ENCODE peak calls at places on chromosomes 7 and 10, in eight cellular contexts. Z, A, S, H, T, Q, L and O are unnamed samples.

GRCh38 chr7:137325927-137326326 is 17.6 kb downstream of the PTN start:
- DNase-seq in Z (no peak), L (no peak), H (no peak), A (no peak), S (no peak), T (no peak), Q (no peak), O (no peak)

GRCh38 chr7:157522954-157523353 is 186.2 kb downstream of the DNAJB6 start:
- DNase-seq in Z (no peak), T (no peak), H (peak; percentile 13), L (no peak), S (no peak), Q (no peak), A (no peak), O (peak; percentile 3)

GRCh38 chr7:85710960-85711359 is 524.1 kb upstream of the SEMA3D start:
- DNase-seq in S (no peak), Q (no peak), H (no peak), Z (no peak), A (no peak), L (no peak), T (no peak), O (no peak)

GRCh38 chr7:69638674-69639073 is 40.4 kb downstream of the AUTS2 start:
- DNase-seq in T (no peak), Q (no peak), Z (no peak), S (no peak), L (no peak), A (no peak), H (no peak), O (no peak)

GRCh38 chr10:104104926-104105325 is 17.0 kb upstream of the SFR1 start:
- DNase-seq in H (no peak), L (no peak), S (no peak), Q (no peak), Z (no peak), A (no peak), T (no peak), O (no peak)

GRCh38 chr10:49071221-49071761 is 44.0 kb downstream of the VSTM4 start:
- DNase-seq in Z (no peak), H (no peak), L (no peak), T (no peak), S (no peak), Q (no peak), A (peak; percentile 71), O (peak; percentile 89)

GRCh38 chr10:66941491-66941890 is 15.7 kb downstream of the LRRTM3 start:
- DNase-seq in A (no peak), T (no peak), H (no peak), Q (no peak), L (no peak), S (no peak), Z (no peak), O (peak; percentile 66)

GRCh38 chr10:33566001-33566400 is 231.5 kb upstream of the NRP1 start:
- DNase-seq in H (no peak), T (no peak), L (no peak), S (no peak), A (no peak), Q (no peak), Z (no peak), O (no peak)

GRCh38 chr7:26525413-26526287 is 234.0 kb downstream of the SNX10 start:
- DNase-seq in L (no peak), S (no peak), Q (peak; percentile 28), Z (no peak), H (no peak), T (no peak), A (no peak), O (no peak)

GRCh38 chr7:100374601-100375000 is 1.3 kb downstream of the PILRA start:
- DNase-seq in Q (no peak), A (no peak), T (no peak), S (no peak), Z (peak; percentile 10), L (no peak), H (no peak), O (no peak)

GRCh38 chr10:61000769-61001730 is 57.1 kb upstream of the RHOBTB1 start:
- DNase-seq in Z (no peak), T (peak; percentile 31), S (peak; percentile 59), L (peak; percentile 18), A (peak; percentile 11), H (peak; percentile 69), Q (peak; percentile 29), O (peak; percentile 40)

GRCh38 chr10:24544776-24545175 is 178.9 kb downstream of the ARHGAP21 start:
- DNase-seq in Q (no peak), S (no peak), Z (no peak), T (no peak), L (no peak), H (peak; percentile 17), A (no peak), O (no peak)

GRCh38 chr10:34113504-34114225 is 701.4 kb downstream of the PARD3 start:
- DNase-seq in H (no peak), S (no peak), A (no peak), Q (no peak), T (no peak), L (no peak), Z (no peak), O (no peak)

GRCh38 chr10:71605263-71605962 is 114.2 kb downstream of the C10orf105 start:
- DNase-seq in A (no peak), T (no peak), L (no peak), Z (no peak), H (no peak), S (no peak), Q (no peak), O (no peak)

GRCh38 chr10:121734517-121735137 is 136.4 kb upstream of the FGFR2 start:
- DNase-seq in Q (no peak), Z (no peak), S (peak; percentile 44), A (peak; percentile 6), H (no peak), L (no peak), T (peak; percentile 12), O (no peak)

GRCh38 chr10:90222372-90222771 is 521.0 kb downstream of the KIF20B start:
- DNase-seq in T (peak; percentile 2), H (no peak), S (no peak), A (no peak), Z (no peak), Q (no peak), L (no peak), O (no peak)

GRCh38 chr10:90227259-90227658 is 525.9 kb downstream of the KIF20B start:
- DNase-seq in Q (no peak), L (no peak), H (no peak), T (no peak), Z (no peak), S (no peak), A (no peak), O (no peak)

GRCh38 chr10:90222939-90223338 is 521.5 kb downstream of the KIF20B start:
- DNase-seq in S (no peak), H (no peak), L (no peak), T (no peak), Z (no peak), A (no peak), Q (no peak), O (no peak)

GRCh38 chr10:90226526-90226925 is 525.1 kb downstream of the KIF20B start:
- DNase-seq in S (no peak), L (no peak), H (no peak), T (no peak), A (no peak), Z (no peak), Q (no peak), O (no peak)

GRCh38 chr10:90224791-90225566 is 523.6 kb downstream of the KIF20B start:
- DNase-seq in L (no peak), H (no peak), A (no peak), Z (no peak), S (no peak), T (no peak), Q (no peak), O (no peak)
- H3K27ac ChIP-seq in L (no peak overlapping the region), H (no peak overlapping the region), A (no peak overlapping the region), Z (no peak overlapping the region), S (no peak overlapping the region), T (no peak overlapping the region), Q (no peak overlapping the region), O (no peak overlapping the region)

DNA sequence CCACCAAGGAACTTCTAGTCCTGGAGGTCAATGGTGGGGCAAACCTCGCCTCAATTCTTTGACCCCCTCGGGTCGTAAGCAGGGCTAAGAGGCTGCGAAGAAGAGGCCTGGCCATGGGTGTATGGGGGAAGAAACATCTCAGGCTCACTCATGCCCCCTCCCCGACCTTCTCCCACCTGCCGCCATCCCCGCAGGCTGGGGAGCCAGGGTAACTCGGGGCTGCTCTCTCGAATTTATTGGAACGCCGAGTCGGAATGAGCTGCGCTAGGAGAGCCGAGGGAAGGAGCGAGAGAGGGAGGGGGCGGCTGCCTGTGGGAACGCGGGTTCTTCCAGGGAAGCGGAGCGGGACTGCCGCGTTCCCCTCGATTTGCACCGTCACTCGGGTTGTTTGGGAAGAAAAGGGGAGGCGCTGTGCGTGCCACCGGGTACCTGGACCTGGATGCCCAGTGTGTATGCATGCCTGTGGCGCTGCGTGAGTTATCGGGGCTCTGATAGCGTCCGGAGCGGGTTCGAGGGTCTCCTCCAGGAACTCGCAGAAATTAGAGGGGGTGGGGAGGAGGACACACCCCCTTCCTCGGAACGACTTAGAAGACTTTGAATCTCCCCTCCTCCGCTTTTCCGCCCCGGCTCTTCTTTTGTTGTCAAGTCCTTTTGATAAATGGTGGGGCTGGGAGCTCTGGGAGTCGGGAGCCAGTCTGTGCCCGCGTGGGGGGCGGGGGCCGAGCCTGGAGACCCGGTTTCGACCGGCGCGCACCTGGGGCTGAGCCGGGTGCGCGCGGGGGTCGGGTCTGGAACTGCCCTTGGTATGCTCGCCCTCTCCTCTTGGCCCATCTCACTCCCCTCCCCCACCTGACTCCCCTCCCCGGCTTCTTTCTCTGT is 1.8 kb upstream of the ZNF503 start:
- DNase-seq in H (peak; percentile 63), Z (peak; percentile 42), S (peak; percentile 54), A (peak; percentile 78), L (peak; percentile 55), Q (peak; percentile 37), T (peak; percentile 60), O (peak; percentile 72)
- TF ChIP-seq POLR2A in H (no peak), Z (no peak), S (peak; percentile 17), A (no peak), L (no peak), Q (no peak), T (no peak), O (peak; percentile 52)

GRCh38 chr10:80253266-80253962 is 36.0 kb downstream of the MAT1A start:
- DNase-seq in Q (no peak), S (no peak), H (no peak), Z (no peak), T (no peak), L (no peak), A (no peak), O (no peak)
- H3K27ac ChIP-seq in Q (no peak overlapping the region), S (no peak overlapping the region), H (no peak overlapping the region), Z (no peak overlapping the region), T (no peak overlapping the region), L (no peak overlapping the region), A (peak overlapping the region; percentile 41), O (no peak overlapping the region)

DNA sequence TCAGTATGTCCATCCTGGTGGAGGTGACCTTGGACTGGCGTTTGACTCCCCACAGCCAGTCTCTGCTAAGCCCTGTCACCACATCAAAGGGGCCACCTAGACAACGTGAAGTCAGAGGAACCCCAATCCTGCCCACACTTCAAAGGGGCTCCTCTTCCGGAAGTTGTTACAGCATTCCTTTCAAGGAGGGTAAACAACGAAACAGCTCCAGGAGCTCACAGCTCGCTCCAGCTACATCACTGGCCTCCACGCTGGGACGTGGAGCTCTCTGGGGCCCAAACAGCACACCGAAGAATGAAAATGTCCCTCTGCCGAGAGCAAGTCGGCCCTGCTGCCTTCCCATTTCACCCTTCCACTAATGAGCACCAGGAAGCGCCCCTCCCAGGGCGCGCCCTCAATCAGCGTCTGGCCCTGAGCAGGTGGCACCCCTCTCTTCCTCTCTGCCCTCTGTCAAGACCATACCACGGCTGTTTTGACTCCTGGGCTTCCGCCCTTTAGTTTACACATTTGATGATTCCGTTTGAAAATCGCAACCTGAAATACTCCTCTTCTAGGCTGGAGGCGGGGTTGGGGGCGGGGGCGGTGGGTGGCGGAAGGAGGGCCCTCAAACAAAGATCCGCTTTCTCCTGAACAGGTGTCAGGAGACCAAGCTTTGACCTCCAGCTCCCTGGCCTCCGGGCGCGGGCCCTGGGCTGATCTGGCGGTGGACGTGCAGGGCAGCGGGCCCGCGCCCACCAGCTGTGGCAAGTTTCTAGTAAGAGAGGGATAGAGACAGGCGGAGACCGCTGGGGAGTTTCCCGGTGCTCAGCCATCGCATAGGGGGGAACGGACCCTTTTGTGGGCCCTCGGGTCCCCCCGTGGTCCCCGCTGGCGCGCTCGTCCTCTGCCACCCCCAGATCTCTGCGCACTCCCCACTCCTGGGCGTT is 53.1 kb upstream of the KDM7A start:
- DNase-seq in A (peak; percentile 12), S (no peak), Q (peak; percentile 87), H (peak; percentile 63), Z (peak; percentile 40), L (no peak), T (peak; percentile 20), O (no peak)
- TF ChIP-seq POLR2A in A (no peak), S (no peak), Q (peak; percentile 82), H (peak; percentile 4), Z (no peak), L (no peak), T (no peak), O (no peak)